ENCODE peak calls at places on chromosomes 13 and 19, in ten cellular contexts. H is heart left ventricle, E is body of pancreas, T is GM12891, J is right lobe of liver, U is GM12892, L is uterus, Y is A549, N is tibial nerve, I is HepG2. D is an unnamed sample.

GRCh38 chr13:39961036-39961435 is 305.6 kb downstream of the COG6 start:
- DNase-seq in N (no peak), U (no peak), H (no peak), L (no peak), E (no peak), I (peak), Y (no peak), T (no peak), J (no peak), D (no peak)

GRCh38 chr19:7265963-7266362 is 28.3 kb downstream of the INSR start:
- DNase-seq in H (no peak), U (no peak), N (no peak), Y (no peak), I (no peak), E (peak), T (no peak), L (no peak), J (no peak), D (peak)

GRCh38 chr19:38537071-38537847 is 80.5 kb downstream of the MAP4K1 start:
- DNase-seq in T (no peak), Y (no peak), H (no peak), L (no peak), I (no peak), N (no peak), E (no peak), J (no peak), U (no peak), D (no peak)

GRCh38 chr13:79385694-79386093 is 20.4 kb downstream of the RBM26 start:
- DNase-seq in H (no peak), E (no peak), I (no peak), Y (no peak), T (no peak), N (no peak), L (no peak), J (no peak), U (no peak), D (no peak)

GRCh38 chr19:31348416-31349159 is 648 bp downstream of the TSHZ3 start:
- DNase-seq in J (no peak), N (no peak), T (no peak), L (peak), U (no peak), E (no peak), I (no peak), H (peak), Y (peak), D (peak)

GRCh38 chr19:35357867-35358573 is at the start of gene FFAR3:
- DNase-seq in Y (no peak), N (no peak), H (no peak), L (no peak), T (no peak), E (peak), I (no peak), U (no peak), J (peak), D (no peak)

GRCh38 chr19:52735734-52736133 is 890 bp upstream of the ZNF611 start:
- DNase-seq in E (peak), Y (no peak), L (peak), N (peak), U (no peak), J (peak), H (peak), I (peak), T (no peak), D (peak)

GRCh38 chr13:111216166-111216960 is 101.3 kb downstream of the ARHGEF7 start:
- DNase-seq in L (no peak), H (no peak), I (peak), J (no peak), T (peak), Y (peak), N (no peak), U (peak), E (peak), D (peak)

GRCh38 chr19:37692956-37693660 is 26.5 kb downstream of the ZNF607 start:
- DNase-seq in Y (no peak), T (no peak), E (no peak), I (peak), J (no peak), L (no peak), N (no peak), H (no peak), U (no peak), D (no peak)

GRCh38 chr13:112818040-112818697 is 128.3 kb downstream of the ATP11A start:
- DNase-seq in I (no peak), E (no peak), H (no peak), N (no peak), Y (no peak), J (no peak), U (no peak), T (no peak), L (no peak), D (no peak)

GRCh38 chr19:12937243-12938053 is 961 bp upstream of the CALR start:
- DNase-seq in I (peak), J (peak), U (no peak), E (no peak), L (no peak), Y (peak), T (no peak), H (no peak), N (peak), D (peak)

GRCh38 chr19:37931941-37932655 is 25.1 kb downstream of the SIPA1L3 start:
- DNase-seq in L (peak), E (peak), I (peak), J (peak), T (peak), U (peak), N (no peak), H (peak), Y (peak), D (peak)

GRCh38 chr19:57934820-57935665 is at the start of gene ZNF418:
- DNase-seq in T (no peak), E (peak), U (no peak), J (peak), I (no peak), Y (peak), L (peak), N (no peak), H (no peak), D (peak)

GRCh38 chr13:112942689-112943308 is 26.2 kb upstream of the MCF2L start:
- DNase-seq in J (peak), Y (peak), T (peak), I (peak), U (peak), L (peak), N (peak), H (peak), E (peak), D (peak)

GRCh38 chr13:22700488-22700887 is 480.3 kb upstream of the SGCG start:
- DNase-seq in J (no peak), H (no peak), Y (no peak), L (no peak), U (no peak), N (no peak), T (no peak), E (no peak), I (no peak), D (no peak)

GRCh38 chr13:36531746-36532486 is 99.6 kb downstream of the CCNA1 start:
- DNase-seq in I (no peak), N (no peak), J (no peak), E (no peak), L (no peak), T (no peak), U (no peak), H (no peak), Y (no peak), D (peak)

GRCh38 chr19:55482128-55482961 is 2.6 kb upstream of the NAT14 start:
- DNase-seq in E (no peak), J (no peak), T (no peak), I (no peak), H (no peak), N (no peak), Y (no peak), U (no peak), L (no peak), D (no peak)

GRCh38 chr19:32830231-32831014 is 39.1 kb downstream of the SLC7A9 start:
- DNase-seq in I (no peak), T (no peak), U (no peak), Y (no peak), J (no peak), H (no peak), N (no peak), L (no peak), E (no peak), D (no peak)

GRCh38 chr13:112738606-112739005 is 48.8 kb downstream of the ATP11A start:
- DNase-seq in U (no peak), Y (no peak), E (no peak), H (no peak), L (no peak), N (no peak), J (no peak), I (no peak), T (no peak), D (no peak)

GRCh38 chr13:75202981-75203380 is 279.0 kb downstream of the TBC1D4 start:
- DNase-seq in H (no peak), I (no peak), J (no peak), E (no peak), T (no peak), N (no peak), U (no peak), L (no peak), Y (no peak), D (no peak)

GRCh38 chr19:30649934-30650614 is 277.9 kb downstream of the ZNF536 start:
- DNase-seq in E (peak), T (peak), U (no peak), H (no peak), J (no peak), L (no peak), I (peak), N (no peak), Y (peak), D (peak)

GRCh38 chr19:37329686-37330085 is 41.2 kb upstream of the ZNF527 start:
- DNase-seq in E (no peak), N (no peak), J (no peak), H (no peak), U (no peak), I (peak), L (no peak), Y (peak), T (no peak), D (no peak)

GRCh38 chr19:4371209-4371897 is 28.0 kb downstream of the MPND start:
- DNase-seq in T (no peak), N (no peak), J (peak), I (no peak), Y (no peak), L (no peak), H (no peak), E (peak), U (no peak), D (peak)

GRCh38 chr19:29457413-29457812 is 68.4 kb upstream of the VSTM2B start:
- DNase-seq in J (no peak), N (no peak), T (no peak), I (no peak), U (no peak), L (no peak), Y (no peak), H (no peak), E (no peak), D (no peak)

GRCh38 chr13:39317284-39317683 is 279.0 kb downstream of the NHLRC3 start:
- DNase-seq in H (no peak), L (peak), N (no peak), E (no peak), I (no peak), Y (no peak), T (no peak), U (no peak), J (no peak), D (peak)

GRCh38 chr13:109846185-109846584 is 59.8 kb upstream of the IRS2 start:
- DNase-seq in L (no peak), U (no peak), I (no peak), N (no peak), H (no peak), T (no peak), E (no peak), Y (no peak), J (no peak), D (no peak)

GRCh38 chr19:13521066-13521465 is 14.8 kb upstream of the CACNA1A start:
- DNase-seq in T (no peak), E (no peak), N (no peak), L (no peak), Y (no peak), I (no peak), J (no peak), U (no peak), H (no peak), D (no peak)

GRCh38 chr19:48634424-48635262 is 2.5 kb downstream of the DBP start:
- DNase-seq in J (peak), N (peak), U (peak), E (peak), L (peak), Y (peak), I (peak), H (peak), T (peak), D (peak)
- TF ChIP-seq POLR2A in J (peak), N (peak), U (peak), E (peak), L (peak), Y (peak), I (peak), H (peak), T (no peak), D (peak)

GRCh38 chr19:18419699-18420460 is 682 bp downstream of the SSBP4 start:
- DNase-seq in I (peak), N (no peak), H (peak), L (no peak), U (no peak), T (no peak), J (no peak), E (peak), Y (no peak), D (peak)
- TF ChIP-seq POLR2A in I (peak), N (no peak), H (no peak), L (no peak), U (peak), T (no peak), J (no peak), E (no peak), Y (no peak), D (no peak)

GRCh38 chr13:89214115-89214514 is 1542.9 kb downstream of the SLITRK5 start:
- DNase-seq in N (no peak), L (no peak), H (no peak), T (no peak), E (no peak), Y (no peak), J (no peak), I (no peak), U (no peak), D (no peak)

DNA sequence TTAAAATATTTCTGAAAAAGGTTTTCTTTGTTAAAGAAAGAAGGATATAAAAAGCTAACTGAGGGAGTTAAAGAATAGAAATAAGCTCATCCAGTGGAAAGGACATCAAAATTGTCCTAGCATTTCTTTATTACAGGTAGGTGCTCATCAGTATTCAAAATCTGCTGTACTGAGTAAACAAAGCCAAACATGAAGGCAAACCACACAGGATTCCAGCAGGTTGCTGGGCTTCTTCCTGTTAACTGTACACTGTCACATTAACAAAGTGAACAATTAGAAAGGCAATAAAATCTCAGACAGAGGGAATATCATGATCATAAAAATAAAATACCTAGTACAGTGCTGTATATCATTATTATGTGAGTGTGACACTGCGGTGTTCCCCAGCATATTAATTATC is 1541.0 kb downstream of the SLITRK5 start:
- DNase-seq in I (no peak), E (no peak), U (no peak), H (no peak), J (no peak), L (no peak), Y (no peak), N (no peak), T (no peak), D (no peak)
- TF ChIP-seq POLR2A in I (no peak), E (no peak), U (no peak), H (no peak), J (no peak), L (no peak), Y (no peak), N (no peak), T (no peak), D (no peak)

GRCh38 chr19:18804643-18805042 is 13.5 kb upstream of the COMP start:
- DNase-seq in E (no peak), H (peak), Y (no peak), I (no peak), N (no peak), J (no peak), L (no peak), U (no peak), T (no peak), D (no peak)
- TF ChIP-seq POLR2A in E (no peak), H (no peak), Y (no peak), I (no peak), N (no peak), J (no peak), L (no peak), U (no peak), T (no peak), D (no peak)

GRCh38 chr13:23986619-23987018 is 89.3 kb upstream of the C1QTNF9B start:
- DNase-seq in J (no peak), E (no peak), T (no peak), H (no peak), N (no peak), U (no peak), Y (no peak), L (no peak), I (no peak), D (no peak)

GRCh38 chr13:23984541-23984940 is 87.2 kb upstream of the C1QTNF9B start:
- DNase-seq in J (no peak), U (no peak), L (no peak), I (no peak), T (no peak), N (no peak), H (no peak), E (peak), Y (no peak), D (peak)

GRCh38 chr13:23985846-23986245 is 88.5 kb upstream of the C1QTNF9B start:
- DNase-seq in U (no peak), L (no peak), N (no peak), Y (no peak), J (no peak), E (no peak), T (no peak), H (no peak), I (no peak), D (no peak)

GRCh38 chr13:23983671-23984070 is 86.4 kb upstream of the C1QTNF9B start:
- DNase-seq in H (no peak), E (no peak), T (no peak), L (no peak), Y (no peak), J (no peak), I (no peak), N (no peak), U (no peak), D (no peak)

GRCh38 chr13:23985060-23985459 is 87.8 kb upstream of the C1QTNF9B start:
- DNase-seq in L (no peak), I (no peak), J (no peak), U (no peak), Y (no peak), H (no peak), N (no peak), T (no peak), E (no peak), D (no peak)
- TF ChIP-seq POLR2A in L (no peak), I (no peak), J (no peak), U (no peak), Y (no peak), H (no peak), N (no peak), T (no peak), E (no peak), D (no peak)

GRCh38 chr19:11355160-11356073 is at the start of gene PLPPR2:
- DNase-seq in J (peak), N (peak), H (peak), L (peak), U (peak), I (peak), T (peak), Y (peak), E (peak), D (peak)
- TF ChIP-seq POLR2A in J (peak), N (peak), H (peak), L (peak), U (no peak), I (no peak), T (no peak), Y (peak), E (peak), D (no peak)